ENCODE peak calls at places on chromosomes 16 and 17, in ten cellular contexts. One of them, this sample, is unnamed.

GRCh38 chr16:86220552-86220951 is 289.8 kb upstream of the FOXF1 start:
- DNase-seq in posterior cingulate gyrus: no peak
- DNase-seq in stimulated activated CD4-positive, alpha-beta T cell treated with anti-CD3 and anti-CD28 coated beads, Interleukin-1b, Interleukin-23, amount 100 ng/mL, for 4 hours: no peak
- DNase-seq in SW480: no peak
- DNase-seq in mucosa of gallbladder: no peak
- DNase-seq in ascending aorta: no peak
- DNase-seq in stimulated activated CD8-positive, alpha-beta memory T cell treated with anti-CD3 and anti-CD28 coated beads, Interleukin-15, amount 100 ng/mL, for 48 hours: no peak
- DNase-seq in central memory CD4-positive, alpha-beta T cell: no peak
- DNase-seq in NCI-H1105 treated with DMSO at 0.1 percent for 48 hours: no peak
- DNase-seq in CD8-positive, alpha-beta memory T cell: no peak
- DNase-seq in this sample: no peak

GRCh38 chr16:71883193-71883848 is 661 bp downstream of the ZNF821 start:
- DNase-seq in posterior cingulate gyrus: peak
- DNase-seq in stimulated activated CD4-positive, alpha-beta T cell treated with anti-CD3 and anti-CD28 coated beads, Interleukin-1b, Interleukin-23, amount 100 ng/mL, for 4 hours: peak
- DNase-seq in SW480: peak
- DNase-seq in mucosa of gallbladder: no peak
- DNase-seq in ascending aorta: no peak
- DNase-seq in stimulated activated CD8-positive, alpha-beta memory T cell treated with anti-CD3 and anti-CD28 coated beads, Interleukin-15, amount 100 ng/mL, for 48 hours: peak
- DNase-seq in central memory CD4-positive, alpha-beta T cell: peak
- DNase-seq in NCI-H1105 treated with DMSO at 0.1 percent for 48 hours: peak
- DNase-seq in CD8-positive, alpha-beta memory T cell: peak
- DNase-seq in this sample: no peak

GRCh38 chr17:69434164-69434579 is 19.7 kb downstream of the MAP2K6 start:
- DNase-seq in posterior cingulate gyrus: no peak
- DNase-seq in stimulated activated CD4-positive, alpha-beta T cell treated with anti-CD3 and anti-CD28 coated beads, Interleukin-1b, Interleukin-23, amount 100 ng/mL, for 4 hours: no peak
- DNase-seq in SW480: peak
- DNase-seq in mucosa of gallbladder: no peak
- DNase-seq in ascending aorta: no peak
- DNase-seq in stimulated activated CD8-positive, alpha-beta memory T cell treated with anti-CD3 and anti-CD28 coated beads, Interleukin-15, amount 100 ng/mL, for 48 hours: no peak
- DNase-seq in central memory CD4-positive, alpha-beta T cell: no peak
- DNase-seq in NCI-H1105 treated with DMSO at 0.1 percent for 48 hours: peak
- DNase-seq in CD8-positive, alpha-beta memory T cell: no peak
- DNase-seq in this sample: peak

GRCh38 chr17:41773731-41774193 is 12.7 kb downstream of the JUP start:
- DNase-seq in posterior cingulate gyrus: no peak
- DNase-seq in stimulated activated CD4-positive, alpha-beta T cell treated with anti-CD3 and anti-CD28 coated beads, Interleukin-1b, Interleukin-23, amount 100 ng/mL, for 4 hours: no peak
- DNase-seq in SW480: no peak
- DNase-seq in mucosa of gallbladder: no peak
- DNase-seq in ascending aorta: no peak
- DNase-seq in stimulated activated CD8-positive, alpha-beta memory T cell treated with anti-CD3 and anti-CD28 coated beads, Interleukin-15, amount 100 ng/mL, for 48 hours: no peak
- DNase-seq in central memory CD4-positive, alpha-beta T cell: no peak
- DNase-seq in NCI-H1105 treated with DMSO at 0.1 percent for 48 hours: no peak
- DNase-seq in CD8-positive, alpha-beta memory T cell: no peak
- DNase-seq in this sample: no peak

GRCh38 chr17:78476973-78477372 is 98.5 kb downstream of the PGS1 start:
- DNase-seq in posterior cingulate gyrus: no peak
- DNase-seq in stimulated activated CD4-positive, alpha-beta T cell treated with anti-CD3 and anti-CD28 coated beads, Interleukin-1b, Interleukin-23, amount 100 ng/mL, for 4 hours: no peak
- DNase-seq in SW480: peak
- DNase-seq in mucosa of gallbladder: no peak
- DNase-seq in ascending aorta: no peak
- DNase-seq in stimulated activated CD8-positive, alpha-beta memory T cell treated with anti-CD3 and anti-CD28 coated beads, Interleukin-15, amount 100 ng/mL, for 48 hours: no peak
- DNase-seq in central memory CD4-positive, alpha-beta T cell: no peak
- DNase-seq in NCI-H1105 treated with DMSO at 0.1 percent for 48 hours: no peak
- DNase-seq in CD8-positive, alpha-beta memory T cell: no peak
- DNase-seq in this sample: no peak

GRCh38 chr17:81928497-81929252 is 1.1 kb upstream of the MAFG start:
- DNase-seq in posterior cingulate gyrus: no peak
- DNase-seq in stimulated activated CD4-positive, alpha-beta T cell treated with anti-CD3 and anti-CD28 coated beads, Interleukin-1b, Interleukin-23, amount 100 ng/mL, for 4 hours: no peak
- DNase-seq in SW480: no peak
- DNase-seq in mucosa of gallbladder: no peak
- DNase-seq in ascending aorta: no peak
- DNase-seq in stimulated activated CD8-positive, alpha-beta memory T cell treated with anti-CD3 and anti-CD28 coated beads, Interleukin-15, amount 100 ng/mL, for 48 hours: no peak
- DNase-seq in central memory CD4-positive, alpha-beta T cell: no peak
- DNase-seq in NCI-H1105 treated with DMSO at 0.1 percent for 48 hours: no peak
- DNase-seq in CD8-positive, alpha-beta memory T cell: no peak
- DNase-seq in this sample: no peak

GRCh38 chr17:38733315-38734234 is 3.4 kb downstream of the CISD3 start:
- DNase-seq in posterior cingulate gyrus: no peak
- DNase-seq in stimulated activated CD4-positive, alpha-beta T cell treated with anti-CD3 and anti-CD28 coated beads, Interleukin-1b, Interleukin-23, amount 100 ng/mL, for 4 hours: no peak
- DNase-seq in SW480: no peak
- DNase-seq in mucosa of gallbladder: no peak
- DNase-seq in ascending aorta: no peak
- DNase-seq in stimulated activated CD8-positive, alpha-beta memory T cell treated with anti-CD3 and anti-CD28 coated beads, Interleukin-15, amount 100 ng/mL, for 48 hours: no peak
- DNase-seq in central memory CD4-positive, alpha-beta T cell: no peak
- DNase-seq in NCI-H1105 treated with DMSO at 0.1 percent for 48 hours: no peak
- DNase-seq in CD8-positive, alpha-beta memory T cell: no peak
- DNase-seq in this sample: no peak

GRCh38 chr17:82228842-82229685 is at the start of gene SLC16A3:
- DNase-seq in posterior cingulate gyrus: peak
- DNase-seq in stimulated activated CD4-positive, alpha-beta T cell treated with anti-CD3 and anti-CD28 coated beads, Interleukin-1b, Interleukin-23, amount 100 ng/mL, for 4 hours: peak
- DNase-seq in SW480: peak
- DNase-seq in mucosa of gallbladder: no peak
- DNase-seq in ascending aorta: no peak
- DNase-seq in stimulated activated CD8-positive, alpha-beta memory T cell treated with anti-CD3 and anti-CD28 coated beads, Interleukin-15, amount 100 ng/mL, for 48 hours: peak
- DNase-seq in central memory CD4-positive, alpha-beta T cell: peak
- DNase-seq in NCI-H1105 treated with DMSO at 0.1 percent for 48 hours: peak
- DNase-seq in CD8-positive, alpha-beta memory T cell: peak
- DNase-seq in this sample: peak

GRCh38 chr16:67447508-67448076 is 16.7 kb downstream of the HSD11B2 start:
- DNase-seq in posterior cingulate gyrus: no peak
- DNase-seq in stimulated activated CD4-positive, alpha-beta T cell treated with anti-CD3 and anti-CD28 coated beads, Interleukin-1b, Interleukin-23, amount 100 ng/mL, for 4 hours: peak
- DNase-seq in SW480: no peak
- DNase-seq in mucosa of gallbladder: no peak
- DNase-seq in ascending aorta: no peak
- DNase-seq in stimulated activated CD8-positive, alpha-beta memory T cell treated with anti-CD3 and anti-CD28 coated beads, Interleukin-15, amount 100 ng/mL, for 48 hours: peak
- DNase-seq in central memory CD4-positive, alpha-beta T cell: peak
- DNase-seq in NCI-H1105 treated with DMSO at 0.1 percent for 48 hours: no peak
- DNase-seq in CD8-positive, alpha-beta memory T cell: no peak
- DNase-seq in this sample: peak

GRCh38 chr16:55622930-55623561 is 32.7 kb upstream of the SLC6A2 start:
- DNase-seq in posterior cingulate gyrus: no peak
- DNase-seq in stimulated activated CD4-positive, alpha-beta T cell treated with anti-CD3 and anti-CD28 coated beads, Interleukin-1b, Interleukin-23, amount 100 ng/mL, for 4 hours: no peak
- DNase-seq in SW480: peak
- DNase-seq in mucosa of gallbladder: no peak
- DNase-seq in ascending aorta: no peak
- DNase-seq in stimulated activated CD8-positive, alpha-beta memory T cell treated with anti-CD3 and anti-CD28 coated beads, Interleukin-15, amount 100 ng/mL, for 48 hours: no peak
- DNase-seq in central memory CD4-positive, alpha-beta T cell: no peak
- DNase-seq in NCI-H1105 treated with DMSO at 0.1 percent for 48 hours: no peak
- DNase-seq in CD8-positive, alpha-beta memory T cell: no peak
- DNase-seq in this sample: no peak

GRCh38 chr17:42457107-42457787 is 1.4 kb upstream of the ATP6V0A1 start:
- DNase-seq in posterior cingulate gyrus: no peak
- DNase-seq in stimulated activated CD4-positive, alpha-beta T cell treated with anti-CD3 and anti-CD28 coated beads, Interleukin-1b, Interleukin-23, amount 100 ng/mL, for 4 hours: no peak
- DNase-seq in SW480: no peak
- DNase-seq in mucosa of gallbladder: no peak
- DNase-seq in ascending aorta: no peak
- DNase-seq in stimulated activated CD8-positive, alpha-beta memory T cell treated with anti-CD3 and anti-CD28 coated beads, Interleukin-15, amount 100 ng/mL, for 48 hours: no peak
- DNase-seq in central memory CD4-positive, alpha-beta T cell: no peak
- DNase-seq in NCI-H1105 treated with DMSO at 0.1 percent for 48 hours: no peak
- DNase-seq in CD8-positive, alpha-beta memory T cell: no peak
- DNase-seq in this sample: peak

GRCh38 chr16:3074860-3075545 is 9.6 kb downstream of the IL32 start:
- DNase-seq in posterior cingulate gyrus: peak
- DNase-seq in stimulated activated CD4-positive, alpha-beta T cell treated with anti-CD3 and anti-CD28 coated beads, Interleukin-1b, Interleukin-23, amount 100 ng/mL, for 4 hours: no peak
- DNase-seq in SW480: no peak
- DNase-seq in mucosa of gallbladder: peak
- DNase-seq in ascending aorta: no peak
- DNase-seq in stimulated activated CD8-positive, alpha-beta memory T cell treated with anti-CD3 and anti-CD28 coated beads, Interleukin-15, amount 100 ng/mL, for 48 hours: peak
- DNase-seq in central memory CD4-positive, alpha-beta T cell: peak
- DNase-seq in NCI-H1105 treated with DMSO at 0.1 percent for 48 hours: no peak
- DNase-seq in CD8-positive, alpha-beta memory T cell: peak
- DNase-seq in this sample: no peak

GRCh38 chr16:75280331-75280804 is 28.9 kb upstream of the BCAR1 start:
- DNase-seq in posterior cingulate gyrus: no peak
- DNase-seq in stimulated activated CD4-positive, alpha-beta T cell treated with anti-CD3 and anti-CD28 coated beads, Interleukin-1b, Interleukin-23, amount 100 ng/mL, for 4 hours: no peak
- DNase-seq in SW480: no peak
- DNase-seq in mucosa of gallbladder: no peak
- DNase-seq in ascending aorta: no peak
- DNase-seq in stimulated activated CD8-positive, alpha-beta memory T cell treated with anti-CD3 and anti-CD28 coated beads, Interleukin-15, amount 100 ng/mL, for 48 hours: no peak
- DNase-seq in central memory CD4-positive, alpha-beta T cell: no peak
- DNase-seq in NCI-H1105 treated with DMSO at 0.1 percent for 48 hours: no peak
- DNase-seq in CD8-positive, alpha-beta memory T cell: no peak
- DNase-seq in this sample: no peak

GRCh38 chr17:80766290-80766689 is 221.7 kb downstream of the RPTOR start:
- DNase-seq in posterior cingulate gyrus: no peak
- DNase-seq in stimulated activated CD4-positive, alpha-beta T cell treated with anti-CD3 and anti-CD28 coated beads, Interleukin-1b, Interleukin-23, amount 100 ng/mL, for 4 hours: no peak
- DNase-seq in SW480: no peak
- DNase-seq in mucosa of gallbladder: no peak
- DNase-seq in ascending aorta: no peak
- DNase-seq in stimulated activated CD8-positive, alpha-beta memory T cell treated with anti-CD3 and anti-CD28 coated beads, Interleukin-15, amount 100 ng/mL, for 48 hours: no peak
- DNase-seq in central memory CD4-positive, alpha-beta T cell: no peak
- DNase-seq in NCI-H1105 treated with DMSO at 0.1 percent for 48 hours: no peak
- DNase-seq in CD8-positive, alpha-beta memory T cell: no peak
- DNase-seq in this sample: no peak

GRCh38 chr17:42676424-42677011 is at the start of gene PLEKHH3:
- DNase-seq in posterior cingulate gyrus: peak
- DNase-seq in stimulated activated CD4-positive, alpha-beta T cell treated with anti-CD3 and anti-CD28 coated beads, Interleukin-1b, Interleukin-23, amount 100 ng/mL, for 4 hours: no peak
- DNase-seq in SW480: no peak
- DNase-seq in mucosa of gallbladder: no peak
- DNase-seq in ascending aorta: no peak
- DNase-seq in stimulated activated CD8-positive, alpha-beta memory T cell treated with anti-CD3 and anti-CD28 coated beads, Interleukin-15, amount 100 ng/mL, for 48 hours: no peak
- DNase-seq in central memory CD4-positive, alpha-beta T cell: no peak
- DNase-seq in NCI-H1105 treated with DMSO at 0.1 percent for 48 hours: peak
- DNase-seq in CD8-positive, alpha-beta memory T cell: peak
- DNase-seq in this sample: no peak

GRCh38 chr17:83154311-83155127 is 75.1 kb downstream of the METRNL start:
- DNase-seq in posterior cingulate gyrus: no peak
- DNase-seq in stimulated activated CD4-positive, alpha-beta T cell treated with anti-CD3 and anti-CD28 coated beads, Interleukin-1b, Interleukin-23, amount 100 ng/mL, for 4 hours: no peak
- DNase-seq in SW480: no peak
- DNase-seq in mucosa of gallbladder: peak
- DNase-seq in ascending aorta: no peak
- DNase-seq in stimulated activated CD8-positive, alpha-beta memory T cell treated with anti-CD3 and anti-CD28 coated beads, Interleukin-15, amount 100 ng/mL, for 48 hours: no peak
- DNase-seq in central memory CD4-positive, alpha-beta T cell: no peak
- DNase-seq in NCI-H1105 treated with DMSO at 0.1 percent for 48 hours: no peak
- DNase-seq in CD8-positive, alpha-beta memory T cell: no peak
- DNase-seq in this sample: no peak

GRCh38 chr17:37742762-37743611 is 1.9 kb downstream of the HNF1B start:
- DNase-seq in posterior cingulate gyrus: no peak
- DNase-seq in stimulated activated CD4-positive, alpha-beta T cell treated with anti-CD3 and anti-CD28 coated beads, Interleukin-1b, Interleukin-23, amount 100 ng/mL, for 4 hours: no peak
- DNase-seq in SW480: peak
- DNase-seq in mucosa of gallbladder: no peak
- DNase-seq in ascending aorta: no peak
- DNase-seq in stimulated activated CD8-positive, alpha-beta memory T cell treated with anti-CD3 and anti-CD28 coated beads, Interleukin-15, amount 100 ng/mL, for 48 hours: no peak
- DNase-seq in central memory CD4-positive, alpha-beta T cell: no peak
- DNase-seq in NCI-H1105 treated with DMSO at 0.1 percent for 48 hours: no peak
- DNase-seq in CD8-positive, alpha-beta memory T cell: no peak
- DNase-seq in this sample: no peak

GRCh38 chr17:67007266-67007665 is 37.1 kb upstream of the CACNG1 start:
- DNase-seq in posterior cingulate gyrus: no peak
- DNase-seq in stimulated activated CD4-positive, alpha-beta T cell treated with anti-CD3 and anti-CD28 coated beads, Interleukin-1b, Interleukin-23, amount 100 ng/mL, for 4 hours: no peak
- DNase-seq in SW480: no peak
- DNase-seq in mucosa of gallbladder: no peak
- DNase-seq in ascending aorta: no peak
- DNase-seq in stimulated activated CD8-positive, alpha-beta memory T cell treated with anti-CD3 and anti-CD28 coated beads, Interleukin-15, amount 100 ng/mL, for 48 hours: no peak
- DNase-seq in central memory CD4-positive, alpha-beta T cell: no peak
- DNase-seq in NCI-H1105 treated with DMSO at 0.1 percent for 48 hours: no peak
- DNase-seq in CD8-positive, alpha-beta memory T cell: no peak
- DNase-seq in this sample: no peak